ENCODE peak calls at places on chromosome 19, in six cellular contexts. C is nephron progenitor cell, O is NCI-H748 treated with DMSO at 0.1 percent for 48 hours, H is fibroblast of pulmonary artery, U is iPS-NIHi11, W is cardiac muscle cell. D is an unnamed sample.

GRCh38 chr19:28045621-28046020 is 1167.3 kb downstream of the UQCRFS1 start:
- DNase-seq in C (no peak), U (no peak), O (no peak), H (no peak), W (no peak), D (no peak)

GRCh38 chr19:5216141-5216847 is 124.3 kb downstream of the PTPRS start:
- DNase-seq in H (no peak), W (no peak), C (no peak), O (no peak), U (no peak), D (no peak)

GRCh38 chr19:41999071-41999877 is 5.2 kb upstream of the ATP1A3 start:
- DNase-seq in U (peak; percentile 75), H (no peak), C (peak; percentile 53), O (no peak), W (peak; percentile 17), D (no peak)

GRCh38 chr19:51799998-51800848 is 5.3 kb downstream of the FPR3 start:
- DNase-seq in H (peak; percentile 99), W (no peak), C (no peak), U (no peak), O (no peak), D (no peak)

GRCh38 chr19:4506449-4507149 is 11.7 kb downstream of the PLIN4 start:
- DNase-seq in U (no peak), O (no peak), W (no peak), C (no peak), H (peak; percentile 53), D (no peak)

GRCh38 chr19:5305163-5305562 is 35.4 kb downstream of the PTPRS start:
- DNase-seq in H (no peak), O (no peak), W (no peak), C (no peak), U (no peak), D (no peak)

GRCh38 chr19:2992958-2993357 is 15.6 kb downstream of the TLE6 start:
- DNase-seq in C (no peak), H (no peak), U (no peak), O (no peak), W (no peak), D (no peak)

GRCh38 chr19:48182434-48182833 is 12.0 kb downstream of the ZSWIM9 start:
- DNase-seq in H (no peak), O (no peak), W (no peak), C (no peak), U (no peak), D (no peak)

GRCh38 chr19:33674575-33675367 is 53.0 kb downstream of the CHST8 start:
- DNase-seq in C (no peak), O (no peak), H (no peak), W (no peak), U (no peak), D (peak; percentile 59)

GRCh38 chr19:3316132-3316648 is 50.2 kb upstream of the NFIC start:
- DNase-seq in H (no peak), C (no peak), O (no peak), W (no peak), U (no peak), D (no peak)

GRCh38 chr19:51566489-51567100 is 4.5 kb upstream of the ZNF175 start:
- DNase-seq in H (no peak), C (no peak), W (no peak), O (no peak), U (no peak), D (no peak)

GRCh38 chr19:16978839-16979802 is 47.5 kb downstream of the CPAMD8 start:
- DNase-seq in C (no peak), W (no peak), H (no peak), O (no peak), U (no peak), D (no peak)